ENCODE peak calls at places on chromosome 11, in eight cellular contexts. V is A549, F is foreskin fibroblast, U is cardiac muscle cell, Q is prostate gland, R is fibroblast of mammary gland, G is epithelial cell of esophagus, E is GM12865. W is an unnamed sample.

GRCh38 chr11:36235750-36236149 is 53.5 kb downstream of the COMMD9 start:
- DNase-seq in V (no peak), F (peak), U (no peak), Q (no peak), R (peak), G (peak), E (no peak), W (no peak)

GRCh38 chr11:95884364-95884763 is 39.5 kb downstream of the MTMR2 start:
- DNase-seq in V (no peak), F (peak), U (peak), Q (no peak), R (peak), G (peak), E (no peak), W (no peak)

GRCh38 chr11:101022256-101022655 is 107.4 kb downstream of the PGR start:
- DNase-seq in V (no peak), F (no peak), U (no peak), Q (no peak), R (no peak), G (no peak), E (no peak), W (no peak)

GRCh38 chr11:64539711-64540420 is 51.2 kb upstream of the SLC22A12 start:
- DNase-seq in V (no peak), F (no peak), U (no peak), Q (no peak), R (no peak), G (no peak), E (no peak), W (no peak)

GRCh38 chr11:126607776-126608625 is 252.5 kb downstream of the ST3GAL4 start:
- DNase-seq in V (no peak), F (no peak), U (no peak), Q (no peak), R (no peak), G (no peak), E (no peak), W (no peak)

GRCh38 chr11:63583288-63583687 is 20.1 kb upstream of the PLAAT2 start:
- DNase-seq in V (no peak), F (no peak), U (peak), Q (no peak), R (no peak), G (no peak), E (no peak), W (no peak)

GRCh38 chr11:34021977-34022735 is 29.4 kb upstream of the CAPRIN1 start:
- DNase-seq in V (no peak), F (no peak), U (no peak), Q (no peak), R (no peak), G (no peak), E (no peak), W (no peak)

GRCh38 chr11:16511109-16511806 is 154.9 kb upstream of the SOX6 start:
- DNase-seq in V (no peak), F (peak), U (peak), Q (no peak), R (peak), G (peak), E (no peak), W (no peak)

GRCh38 chr11:123202155-123202714 is 7.2 kb upstream of the CLMP start:
- DNase-seq in V (no peak), F (peak), U (peak), Q (no peak), R (peak), G (no peak), E (no peak), W (no peak)

GRCh38 chr11:92552942-92553341 is 328.3 kb downstream of the FAT3 start:
- DNase-seq in V (no peak), F (peak), U (peak), Q (no peak), R (peak), G (peak), E (no peak), W (no peak)

GRCh38 chr11:44467413-44467812 is 98.0 kb upstream of the CD82 start:
- DNase-seq in V (no peak), F (no peak), U (no peak), Q (no peak), R (no peak), G (no peak), E (no peak), W (no peak)

GRCh38 chr11:66238786-66239413 is 29.5 kb upstream of the RAB1B start:
- DNase-seq in V (no peak), F (no peak), U (no peak), Q (no peak), R (no peak), G (no peak), E (no peak), W (no peak)

GRCh38 chr11:117919326-117920275 is 9.6 kb downstream of the TMPRSS13 start:
- DNase-seq in V (no peak), F (no peak), U (peak), Q (no peak), R (peak), G (peak), E (peak), W (peak)

GRCh38 chr11:10058356-10058755 is 235.7 kb downstream of the SBF2 start:
- DNase-seq in V (no peak), F (peak), U (no peak), Q (no peak), R (no peak), G (peak), E (no peak), W (no peak)

GRCh38 chr11:65912840-65913239 is 6.0 kb downstream of the C11orf68 start:
- DNase-seq in V (peak), F (peak), U (no peak), Q (no peak), R (peak), G (peak), E (peak), W (peak)

GRCh38 chr11:90701040-90701439 is 478.2 kb upstream of the CHORDC1 start:
- DNase-seq in V (no peak), F (no peak), U (no peak), Q (no peak), R (no peak), G (no peak), E (peak), W (no peak)

GRCh38 chr11:64444838-64445441 is 86.0 kb downstream of the RPS6KA4 start:
- DNase-seq in V (peak), F (peak), U (peak), Q (no peak), R (peak), G (peak), E (peak), W (no peak)

GRCh38 chr11:111980062-111980461 is 42.9 kb downstream of the DIXDC1 start:
- DNase-seq in V (no peak), F (no peak), U (no peak), Q (no peak), R (no peak), G (no peak), E (no peak), W (no peak)

GRCh38 chr11:119709638-119710346 is 19.2 kb downstream of the NECTIN1 start:
- DNase-seq in V (no peak), F (peak), U (peak), Q (no peak), R (peak), G (no peak), E (peak), W (peak)

GRCh38 chr11:66543263-66544107 is 2.4 kb downstream of the ZDHHC24 start:
- DNase-seq in V (no peak), F (peak), U (peak), Q (no peak), R (peak), G (peak), E (peak), W (peak)

GRCh38 chr11:74465291-74465708 is 2.0 kb downstream of the KCNE3 start:
- DNase-seq in V (no peak), F (no peak), U (no peak), Q (no peak), R (no peak), G (peak), E (no peak), W (no peak)

GRCh38 chr11:119797137-119797611 is 68.2 kb upstream of the NECTIN1 start:
- DNase-seq in V (no peak), F (no peak), U (no peak), Q (no peak), R (no peak), G (no peak), E (no peak), W (no peak)

GRCh38 chr11:17992916-17993315 is 19.9 kb downstream of the SERGEF start:
- DNase-seq in V (no peak), F (peak), U (no peak), Q (peak), R (no peak), G (peak), E (no peak), W (no peak)

GRCh38 chr11:57597971-57598830 is 716 bp downstream of the SERPING1 start:
- DNase-seq in V (no peak), F (peak), U (peak), Q (peak), R (peak), G (no peak), E (no peak), W (no peak)

GRCh38 chr11:122628691-122629555 is 26.6 kb upstream of the UBASH3B start:
- DNase-seq in V (peak), F (peak), U (peak), Q (peak), R (peak), G (peak), E (peak), W (peak)

GRCh38 chr11:80163011-80163410 is 722.2 kb upstream of the TENM4 start:
- DNase-seq in V (no peak), F (no peak), U (peak), Q (no peak), R (no peak), G (peak), E (no peak), W (no peak)

GRCh38 chr11:123011510-123011909 is 29.9 kb upstream of the BSX start:
- DNase-seq in V (no peak), F (no peak), U (no peak), Q (no peak), R (no peak), G (no peak), E (no peak), W (no peak)

GRCh38 chr11:92978226-92979111 is 9.0 kb downstream of the MTNR1B start:
- DNase-seq in V (no peak), F (peak), U (no peak), Q (no peak), R (peak), G (peak), E (no peak), W (no peak)

GRCh38 chr11:9815486-9816136 is 151.7 kb downstream of the SWAP70 start:
- DNase-seq in V (peak), F (peak), U (peak), Q (no peak), R (peak), G (peak), E (no peak), W (no peak)

GRCh38 chr11:85301895-85302678 is 325.1 kb downstream of the DLG2 start:
- DNase-seq in V (no peak), F (no peak), U (no peak), Q (no peak), R (no peak), G (no peak), E (no peak), W (no peak)

GRCh38 chr11:122074022-122074421 is 42.0 kb downstream of the BLID start:
- DNase-seq in V (no peak), F (no peak), U (no peak), Q (no peak), R (no peak), G (no peak), E (no peak), W (no peak)

GRCh38 chr11:100080401-100080800 is 606.7 kb upstream of the ARHGAP42 start:
- DNase-seq in V (no peak), F (no peak), U (no peak), Q (no peak), R (no peak), G (no peak), E (no peak), W (no peak)

GRCh38 chr11:129374993-129375721 is 491 bp upstream of the BARX2 start:
- DNase-seq in V (peak), F (peak), U (no peak), Q (peak), R (no peak), G (peak), E (no peak), W (no peak)

GRCh38 chr11:13104619-13105236 is 95.6 kb downstream of the RASSF10 start:
- DNase-seq in V (no peak), F (no peak), U (no peak), Q (no peak), R (no peak), G (no peak), E (no peak), W (no peak)

GRCh38 chr11:13102575-13102840 is 93.4 kb downstream of the RASSF10 start:
- DNase-seq in V (no peak), F (no peak), U (no peak), Q (no peak), R (no peak), G (no peak), E (no peak), W (no peak)

GRCh38 chr11:13105237-13105844 is 96.2 kb downstream of the RASSF10 start:
- DNase-seq in V (no peak), F (no peak), U (peak), Q (no peak), R (no peak), G (no peak), E (peak), W (no peak)

GRCh38 chr11:13102865-13103539 is 93.9 kb downstream of the RASSF10 start:
- DNase-seq in V (no peak), F (no peak), U (no peak), Q (no peak), R (no peak), G (no peak), E (no peak), W (no peak)

DNA sequence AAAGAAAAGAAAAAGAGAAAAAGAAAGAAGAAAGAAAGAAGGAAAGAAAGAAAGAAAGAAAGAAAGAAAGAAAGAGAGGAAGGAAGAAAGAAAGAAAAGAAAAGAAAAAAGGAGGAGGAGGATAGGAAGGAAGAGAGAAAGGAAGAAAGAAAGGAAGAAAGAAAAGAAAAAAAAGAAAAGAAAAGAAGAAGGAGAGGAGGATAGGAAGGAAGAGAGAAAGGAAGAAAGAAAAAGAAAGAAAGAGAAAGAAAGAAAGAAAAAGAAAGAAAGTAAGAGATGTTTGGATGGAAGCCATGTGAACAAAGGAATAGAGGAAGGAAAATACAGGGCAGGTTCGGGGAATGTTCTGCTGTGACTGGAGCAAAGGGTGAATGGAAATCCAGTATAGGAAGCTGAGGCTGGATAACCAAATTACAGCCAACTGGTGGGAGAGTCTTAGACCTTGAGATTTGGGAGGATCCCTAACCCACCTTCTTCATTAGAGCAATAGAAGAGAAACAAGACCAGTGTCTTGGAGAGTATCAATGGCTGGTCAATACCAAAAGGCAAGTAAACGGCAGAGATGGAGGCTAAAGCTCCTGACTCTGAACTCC is 94.9 kb downstream of the RASSF10 start:
- DNase-seq in V (no peak), F (no peak), U (no peak), Q (no peak), R (no peak), G (no peak), E (no peak), W (no peak)
- TF ChIP-seq CTCF in V (no peak), F (no peak), U (no peak), Q (no peak), R (no peak), G (no peak), E (no peak), W (no peak)

DNA sequence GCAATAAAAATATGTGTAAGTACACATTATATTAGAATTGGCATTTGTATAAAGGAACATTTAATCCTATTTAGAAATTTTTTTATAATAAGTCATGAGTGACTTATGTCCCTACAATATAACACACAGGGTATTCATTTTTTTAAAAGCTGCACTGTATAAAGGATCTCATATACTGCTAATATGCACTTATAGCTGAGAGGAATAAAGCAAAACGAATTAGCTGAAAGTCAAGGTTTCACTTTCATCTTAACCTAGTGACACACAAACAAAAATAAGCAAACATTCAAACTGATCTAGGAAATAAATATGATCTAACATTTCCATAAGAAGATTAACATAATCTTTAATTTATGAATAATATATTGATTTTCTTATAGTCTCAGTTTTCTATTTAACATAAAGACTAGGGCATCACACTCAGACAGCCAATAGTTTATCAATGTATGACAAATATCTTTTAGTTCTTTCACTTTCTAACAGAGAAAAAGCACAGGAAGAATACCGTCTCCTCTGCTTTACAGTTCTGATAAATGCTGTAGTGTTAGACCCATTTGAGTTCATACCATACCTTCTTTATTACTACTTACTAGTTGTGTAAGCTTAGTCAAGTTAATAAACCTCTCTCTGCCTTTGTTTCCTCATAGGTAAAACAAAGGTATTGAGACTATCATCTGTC is 42.9 kb downstream of the DCDC1 start:
- DNase-seq in V (no peak), F (no peak), U (no peak), Q (no peak), R (no peak), G (no peak), E (peak), W (no peak)
- TF ChIP-seq CTCF in V (no peak), F (no peak), U (no peak), Q (no peak), R (no peak), G (no peak), E (no peak), W (no peak)

GRCh38 chr11:32302826-32303225 is 132.5 kb downstream of the WT1 start:
- DNase-seq in V (no peak), F (no peak), U (no peak), Q (no peak), R (no peak), G (peak), E (no peak), W (no peak)

GRCh38 chr11:32297629-32298028 is 137.7 kb downstream of the WT1 start:
- DNase-seq in V (peak), F (peak), U (peak), Q (peak), R (peak), G (peak), E (peak), W (peak)
- TF ChIP-seq CTCF in V (peak), F (no peak), U (peak), Q (peak), R (peak), G (peak), E (peak), W (peak)

GRCh38 chr11:132992838-132993680 is 539.2 kb downstream of the OPCML start:
- DNase-seq in V (no peak), F (peak), U (peak), Q (no peak), R (no peak), G (no peak), E (no peak), W (no peak)
- TF ChIP-seq CTCF in V (no peak), F (peak), U (peak), Q (no peak), R (no peak), G (peak), E (no peak), W (no peak)

DNA sequence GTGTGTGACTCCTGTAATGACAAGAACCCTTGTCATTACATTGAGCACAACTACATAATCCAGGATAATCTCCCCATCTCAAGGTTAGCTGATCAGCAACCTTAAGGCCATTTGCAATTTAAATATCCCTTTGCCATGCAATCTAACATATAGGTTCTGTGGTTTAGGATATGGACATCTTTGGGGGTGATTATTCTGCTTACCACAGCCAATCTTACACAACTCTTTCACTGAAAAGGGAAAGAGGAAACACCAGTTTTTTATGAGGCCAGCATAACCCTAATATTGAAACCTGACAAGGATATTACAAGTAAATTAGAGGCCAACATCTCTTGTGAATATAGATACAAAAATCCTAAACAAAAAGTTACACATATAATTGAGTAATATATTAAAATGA is 78.5 kb downstream of the CYP2R1 start:
- DNase-seq in V (no peak), F (no peak), U (no peak), Q (no peak), R (no peak), G (no peak), E (no peak), W (no peak)
- TF ChIP-seq CTCF in V (no peak), F (no peak), U (no peak), Q (no peak), R (no peak), G (no peak), E (no peak), W (no peak)

GRCh38 chr11:72703281-72704008 is 29.2 kb upstream of the PDE2A start:
- DNase-seq in V (no peak), F (peak), U (peak), Q (no peak), R (peak), G (no peak), E (no peak), W (no peak)
- TF ChIP-seq CTCF in V (no peak), F (no peak), U (no peak), Q (no peak), R (no peak), G (no peak), E (no peak), W (no peak)

DNA sequence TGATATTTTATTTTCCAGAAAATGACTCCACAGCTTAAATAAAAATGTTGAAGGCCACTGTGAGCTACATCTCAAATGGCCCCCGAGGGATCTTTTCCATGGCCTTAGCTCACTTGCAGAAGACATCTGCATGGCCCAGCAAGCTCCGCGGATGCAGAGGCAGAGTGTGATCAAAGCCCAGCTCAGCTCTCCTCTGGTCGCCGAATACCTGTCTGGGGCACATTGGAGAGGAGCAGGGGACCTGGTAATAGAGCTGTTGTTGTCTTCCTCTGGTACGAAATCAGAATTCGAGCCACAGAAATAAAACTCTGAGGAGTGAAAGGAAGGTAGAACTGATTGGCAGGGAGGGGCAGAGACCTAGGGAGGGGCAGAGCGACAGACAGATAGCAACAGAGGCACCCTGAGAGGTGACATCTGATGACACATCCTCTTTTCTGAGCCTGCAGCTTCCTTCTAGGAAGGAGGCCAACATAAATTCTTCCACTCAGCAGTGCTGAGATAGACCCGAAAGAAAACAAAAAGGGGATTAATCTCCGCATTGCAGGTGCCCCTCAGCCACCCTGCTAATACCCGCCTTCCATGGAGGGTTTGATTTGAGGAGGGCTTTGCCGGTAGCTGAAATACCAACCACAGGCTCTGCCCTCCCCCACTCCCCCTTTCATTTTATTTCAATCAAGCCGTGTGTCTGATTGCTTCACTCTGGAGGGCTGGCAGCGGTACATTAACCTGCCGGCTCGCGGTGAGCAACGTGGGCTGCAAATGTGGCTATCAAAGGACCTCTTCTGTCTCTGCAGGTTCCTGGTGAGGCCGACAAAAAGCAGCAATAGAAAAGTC is 759.4 kb downstream of the OPCML start:
- DNase-seq in V (no peak), F (no peak), U (no peak), Q (no peak), R (no peak), G (no peak), E (no peak), W (no peak)
- TF ChIP-seq CTCF in V (no peak), F (no peak), U (no peak), Q (no peak), R (no peak), G (no peak), E (no peak), W (no peak)

W was measured in GM10248.